ENCODE peak calls at places on chromosomes 13 and 19, in five cellular contexts. One of them, this sample, is unnamed.

GRCh38 chr19:51185069-51185867 is 39.6 kb upstream of the CD33 start:
- DNase-seq in suprapubic skin: no peak
- DNase-seq in tibial artery: no peak
- DNase-seq in fibroblast of mammary gland: no peak
- DNase-seq in cardiac fibroblast: no peak
- DNase-seq in this sample: no peak

GRCh38 chr13:20401958-20402856 is 123.5 kb downstream of the CRYL1 start:
- DNase-seq in suprapubic skin: no peak
- DNase-seq in tibial artery: no peak
- DNase-seq in fibroblast of mammary gland: peak; percentile 61
- DNase-seq in cardiac fibroblast: peak; percentile 44
- DNase-seq in this sample: peak; percentile 17

GRCh38 chr13:79987761-79988160 is 353.2 kb downstream of the SPRY2 start:
- DNase-seq in suprapubic skin: no peak
- DNase-seq in tibial artery: no peak
- DNase-seq in fibroblast of mammary gland: no peak
- DNase-seq in cardiac fibroblast: no peak
- DNase-seq in this sample: no peak

GRCh38 chr19:18418034-18418724 is 1.0 kb upstream of the SSBP4 start:
- DNase-seq in suprapubic skin: no peak
- DNase-seq in tibial artery: peak; percentile 62
- DNase-seq in fibroblast of mammary gland: no peak
- DNase-seq in cardiac fibroblast: no peak
- DNase-seq in this sample: peak; percentile 20

GRCh38 chr13:109951491-109951890 is 165.1 kb upstream of the IRS2 start:
- DNase-seq in suprapubic skin: no peak
- DNase-seq in tibial artery: no peak
- DNase-seq in fibroblast of mammary gland: no peak
- DNase-seq in cardiac fibroblast: no peak
- DNase-seq in this sample: no peak

GRCh38 chr13:20669162-20669561 is 34.3 kb upstream of the IL17D start:
- DNase-seq in suprapubic skin: no peak
- DNase-seq in tibial artery: no peak
- DNase-seq in fibroblast of mammary gland: no peak
- DNase-seq in cardiac fibroblast: no peak
- DNase-seq in this sample: no peak

GRCh38 chr19:18520848-18521691 is 800 bp downstream of the ELL start:
- DNase-seq in suprapubic skin: no peak
- DNase-seq in tibial artery: peak; percentile 59
- DNase-seq in fibroblast of mammary gland: no peak
- DNase-seq in cardiac fibroblast: no peak
- DNase-seq in this sample: no peak

GRCh38 chr13:111460548-111461444 is 140.4 kb downstream of the TEX29 start:
- DNase-seq in suprapubic skin: peak; percentile 54
- DNase-seq in tibial artery: no peak
- DNase-seq in fibroblast of mammary gland: peak; percentile 50
- DNase-seq in cardiac fibroblast: peak; percentile 67
- DNase-seq in this sample: peak; percentile 46

GRCh38 chr13:48317511-48317981 is 14.0 kb downstream of the RB1 start:
- DNase-seq in suprapubic skin: no peak
- DNase-seq in tibial artery: no peak
- DNase-seq in fibroblast of mammary gland: no peak
- DNase-seq in cardiac fibroblast: no peak
- DNase-seq in this sample: no peak

GRCh38 chr13:73200432-73200831 is 141.6 kb downstream of the KLF5 start:
- DNase-seq in suprapubic skin: no peak
- DNase-seq in tibial artery: no peak
- DNase-seq in fibroblast of mammary gland: peak; percentile 64
- DNase-seq in cardiac fibroblast: peak; percentile 49
- DNase-seq in this sample: peak; percentile 81

GRCh38 chr19:16442386-16443276 is 29.1 kb downstream of the EPS15L1 start:
- DNase-seq in suprapubic skin: no peak
- DNase-seq in tibial artery: no peak
- DNase-seq in fibroblast of mammary gland: no peak
- DNase-seq in cardiac fibroblast: no peak
- DNase-seq in this sample: no peak

GRCh38 chr19:10290876-10291553 is 1.3 kb downstream of the ICAM5 start:
- DNase-seq in suprapubic skin: no peak
- DNase-seq in tibial artery: no peak
- DNase-seq in fibroblast of mammary gland: no peak
- DNase-seq in cardiac fibroblast: peak; percentile 44
- DNase-seq in this sample: no peak

GRCh38 chr13:93309886-93310520 is 83.4 kb downstream of the GPC6 start:
- DNase-seq in suprapubic skin: no peak
- DNase-seq in tibial artery: no peak
- DNase-seq in fibroblast of mammary gland: peak; percentile 89
- DNase-seq in cardiac fibroblast: peak; percentile 87
- DNase-seq in this sample: peak; percentile 72

GRCh38 chr19:27691991-27692390 is 1521.0 kb downstream of the UQCRFS1 start:
- DNase-seq in suprapubic skin: no peak
- DNase-seq in tibial artery: no peak
- DNase-seq in fibroblast of mammary gland: no peak
- DNase-seq in cardiac fibroblast: no peak
- DNase-seq in this sample: no peak

GRCh38 chr13:111007209-111007608 is 92.3 kb upstream of the ANKRD10 start:
- DNase-seq in suprapubic skin: no peak
- DNase-seq in tibial artery: no peak
- DNase-seq in fibroblast of mammary gland: no peak
- DNase-seq in cardiac fibroblast: no peak
- DNase-seq in this sample: no peak

GRCh38 chr19:18893573-18894253 is 2.2 kb downstream of the CERS1 start:
- DNase-seq in suprapubic skin: no peak
- DNase-seq in tibial artery: no peak
- DNase-seq in fibroblast of mammary gland: no peak
- DNase-seq in cardiac fibroblast: no peak
- DNase-seq in this sample: no peak

GRCh38 chr13:46778879-46779278 is 18.1 kb downstream of the ESD start:
- DNase-seq in suprapubic skin: no peak
- DNase-seq in tibial artery: no peak
- DNase-seq in fibroblast of mammary gland: peak; percentile 41
- DNase-seq in cardiac fibroblast: peak; percentile 61
- DNase-seq in this sample: peak; percentile 66

GRCh38 chr13:57857945-57858344 is 226.4 kb downstream of the PCDH17 start:
- DNase-seq in suprapubic skin: no peak
- DNase-seq in tibial artery: no peak
- DNase-seq in fibroblast of mammary gland: no peak
- DNase-seq in cardiac fibroblast: peak; percentile 18
- DNase-seq in this sample: no peak

GRCh38 chr19:15015946-15016542 is 33.2 kb upstream of the CASP14 start:
- DNase-seq in suprapubic skin: no peak
- DNase-seq in tibial artery: no peak
- DNase-seq in fibroblast of mammary gland: peak; percentile 3
- DNase-seq in cardiac fibroblast: peak; percentile 18
- DNase-seq in this sample: no peak

GRCh38 chr13:100547805-100548204 is 40.8 kb downstream of the GGACT start:
- DNase-seq in suprapubic skin: no peak
- DNase-seq in tibial artery: no peak
- DNase-seq in fibroblast of mammary gland: no peak
- DNase-seq in cardiac fibroblast: no peak
- DNase-seq in this sample: peak; percentile 10

GRCh38 chr19:1133471-1133929 is 29.7 kb downstream of the GPX4 start:
- DNase-seq in suprapubic skin: no peak
- DNase-seq in tibial artery: no peak
- DNase-seq in fibroblast of mammary gland: peak; percentile 28
- DNase-seq in cardiac fibroblast: no peak
- DNase-seq in this sample: no peak

GRCh38 chr13:38969187-38969586 is 21.4 kb downstream of the STOML3 start:
- DNase-seq in suprapubic skin: no peak
- DNase-seq in tibial artery: no peak
- DNase-seq in fibroblast of mammary gland: no peak
- DNase-seq in cardiac fibroblast: no peak
- DNase-seq in this sample: no peak

GRCh38 chr13:38967446-38967845 is 23.2 kb downstream of the STOML3 start:
- DNase-seq in suprapubic skin: no peak
- DNase-seq in tibial artery: no peak
- DNase-seq in fibroblast of mammary gland: no peak
- DNase-seq in cardiac fibroblast: no peak
- DNase-seq in this sample: no peak

GRCh38 chr13:38965281-38965680 is 25.4 kb downstream of the STOML3 start:
- DNase-seq in suprapubic skin: no peak
- DNase-seq in tibial artery: no peak
- DNase-seq in fibroblast of mammary gland: no peak
- DNase-seq in cardiac fibroblast: no peak
- DNase-seq in this sample: no peak

GRCh38 chr13:38970380-38971051 is 20.1 kb downstream of the STOML3 start:
- DNase-seq in suprapubic skin: no peak
- DNase-seq in tibial artery: no peak
- DNase-seq in fibroblast of mammary gland: no peak
- DNase-seq in cardiac fibroblast: no peak
- DNase-seq in this sample: no peak
- TF ChIP-seq CTCF in suprapubic skin: no peak
- TF ChIP-seq CTCF in tibial artery: no peak
- TF ChIP-seq CTCF in fibroblast of mammary gland: no peak
- TF ChIP-seq CTCF in cardiac fibroblast: no peak
- TF ChIP-seq CTCF in this sample: no peak

GRCh38 chr19:5575553-5575952 is 7.8 kb upstream of the TINCR start:
- DNase-seq in suprapubic skin: no peak
- DNase-seq in tibial artery: no peak
- DNase-seq in fibroblast of mammary gland: no peak
- DNase-seq in cardiac fibroblast: no peak
- DNase-seq in this sample: no peak

GRCh38 chr19:5579697-5580096 is 11.9 kb upstream of the TINCR start:
- DNase-seq in suprapubic skin: no peak
- DNase-seq in tibial artery: no peak
- DNase-seq in fibroblast of mammary gland: no peak
- DNase-seq in cardiac fibroblast: no peak
- DNase-seq in this sample: no peak

GRCh38 chr19:5579286-5579685 is 11.5 kb upstream of the TINCR start:
- DNase-seq in suprapubic skin: no peak
- DNase-seq in tibial artery: no peak
- DNase-seq in fibroblast of mammary gland: no peak
- DNase-seq in cardiac fibroblast: no peak
- DNase-seq in this sample: no peak

GRCh38 chr19:5580116-5580515 is 12.4 kb upstream of the TINCR start:
- DNase-seq in suprapubic skin: no peak
- DNase-seq in tibial artery: no peak
- DNase-seq in fibroblast of mammary gland: no peak
- DNase-seq in cardiac fibroblast: no peak
- DNase-seq in this sample: no peak

GRCh38 chr19:5578094-5578846 is 10.5 kb upstream of the TINCR start:
- DNase-seq in suprapubic skin: no peak
- DNase-seq in tibial artery: no peak
- DNase-seq in fibroblast of mammary gland: peak; percentile 48
- DNase-seq in cardiac fibroblast: peak; percentile 43
- DNase-seq in this sample: peak; percentile 48
- H3K4me3 ChIP-seq in suprapubic skin: peak overlapping the region; percentile 19
- H3K4me3 ChIP-seq in tibial artery: no peak overlapping the region
- H3K4me3 ChIP-seq in fibroblast of mammary gland: no peak overlapping the region
- H3K4me3 ChIP-seq in cardiac fibroblast: no peak overlapping the region
- H3K4me3 ChIP-seq in this sample: peak overlapping the region; percentile 6

DNA sequence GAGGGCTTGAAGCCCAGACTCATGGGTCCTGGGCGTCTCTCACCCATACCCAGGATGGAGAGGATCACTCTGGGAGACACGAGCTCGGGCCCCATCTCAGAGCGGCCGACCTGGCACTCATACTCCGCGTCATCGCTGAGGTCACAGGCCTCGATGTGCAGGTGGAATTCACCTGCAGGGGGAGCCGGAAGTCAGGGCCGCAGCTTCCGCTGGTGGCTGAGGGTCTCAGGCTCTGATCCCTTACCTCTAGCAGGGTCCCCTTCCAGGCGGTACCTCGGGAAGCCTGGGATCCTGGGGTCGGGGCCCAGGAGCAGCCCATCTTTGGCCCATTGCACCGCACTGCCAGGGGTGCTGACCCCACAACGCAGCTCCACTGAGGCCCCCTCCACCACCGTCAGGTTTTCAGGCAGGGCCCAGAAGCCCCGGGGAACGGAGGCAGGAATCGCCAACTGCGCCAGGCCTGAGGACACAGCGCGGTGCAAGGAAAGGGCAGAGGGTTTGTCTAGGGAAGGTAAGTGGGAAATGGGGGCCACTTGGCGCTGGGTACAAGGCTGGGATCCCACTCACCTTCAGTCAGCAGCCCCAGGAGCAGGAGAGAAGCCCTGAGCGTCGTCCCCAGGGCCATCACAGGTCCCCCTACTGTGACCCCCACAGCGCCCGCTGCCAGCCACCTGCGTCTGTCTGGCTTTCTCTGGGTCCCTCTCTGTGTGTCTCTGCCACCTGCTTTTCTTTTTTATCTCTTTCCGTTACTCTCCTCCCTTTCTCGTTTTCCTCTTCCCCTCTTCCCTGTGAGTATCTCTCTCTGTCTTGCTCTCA is 883 bp downstream of the NPHS1 start:
- DNase-seq in suprapubic skin: no peak
- DNase-seq in tibial artery: no peak
- DNase-seq in fibroblast of mammary gland: no peak
- DNase-seq in cardiac fibroblast: no peak
- DNase-seq in this sample: no peak
- TF ChIP-seq CTCF in suprapubic skin: no peak
- TF ChIP-seq CTCF in tibial artery: no peak
- TF ChIP-seq CTCF in fibroblast of mammary gland: no peak
- TF ChIP-seq CTCF in cardiac fibroblast: no peak
- TF ChIP-seq CTCF in this sample: no peak

GRCh38 chr19:40596608-40597328 is 4.4 kb upstream of the LTBP4 start:
- DNase-seq in suprapubic skin: no peak
- DNase-seq in tibial artery: peak; percentile 66
- DNase-seq in fibroblast of mammary gland: peak; percentile 53
- DNase-seq in cardiac fibroblast: peak; percentile 63
- DNase-seq in this sample: peak; percentile 49

GRCh38 chr19:40599331-40600085 is 1.7 kb upstream of the LTBP4 start:
- DNase-seq in suprapubic skin: no peak
- DNase-seq in tibial artery: peak; percentile 45
- DNase-seq in fibroblast of mammary gland: no peak
- DNase-seq in cardiac fibroblast: no peak
- DNase-seq in this sample: no peak

GRCh38 chr19:40597329-40597838 is 3.8 kb upstream of the LTBP4 start:
- DNase-seq in suprapubic skin: no peak
- DNase-seq in tibial artery: no peak
- DNase-seq in fibroblast of mammary gland: no peak
- DNase-seq in cardiac fibroblast: no peak
- DNase-seq in this sample: no peak

GRCh38 chr19:40598918-40599307 is 2.3 kb upstream of the LTBP4 start:
- DNase-seq in suprapubic skin: no peak
- DNase-seq in tibial artery: no peak
- DNase-seq in fibroblast of mammary gland: no peak
- DNase-seq in cardiac fibroblast: no peak
- DNase-seq in this sample: no peak

DNA sequence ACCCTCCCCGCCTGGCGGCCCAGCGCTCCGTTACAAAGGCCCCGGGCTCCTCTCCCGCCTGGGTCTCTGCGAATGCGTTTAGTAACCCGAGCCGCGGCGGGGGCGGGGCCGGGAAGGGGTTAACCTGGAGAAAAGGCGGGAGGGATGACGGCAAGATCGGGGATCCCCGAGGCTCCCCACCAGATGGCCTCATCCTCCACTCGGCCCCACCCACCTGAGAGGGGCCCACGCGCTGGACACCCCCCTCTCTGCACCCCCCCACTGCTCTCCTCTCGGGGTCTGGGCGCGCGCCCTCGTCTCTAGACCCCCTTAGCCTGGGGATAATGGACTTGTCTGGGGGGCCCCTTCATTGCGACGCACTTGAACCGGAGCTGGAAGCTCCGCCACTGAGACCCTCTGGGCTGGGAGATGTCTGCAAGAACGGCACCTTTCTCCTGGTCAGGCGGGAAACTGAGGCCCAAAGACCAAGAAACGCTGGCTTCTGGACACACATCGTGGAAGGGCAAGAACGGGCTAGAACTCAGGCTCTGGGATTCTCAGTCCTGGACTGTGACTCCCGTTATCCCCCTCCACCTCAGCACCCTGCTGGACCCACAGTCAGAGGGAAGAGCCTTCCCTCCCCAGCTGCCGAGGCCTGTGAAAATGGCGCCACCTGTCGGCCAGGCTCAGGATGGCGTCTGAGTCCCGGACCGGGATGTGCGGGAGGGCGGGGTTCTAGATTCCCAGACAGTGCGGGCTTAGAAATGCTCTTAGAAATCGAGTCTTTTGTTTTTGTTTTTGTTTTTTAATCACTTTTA is 2.9 kb upstream of the LTBP4 start:
- DNase-seq in suprapubic skin: peak; percentile 95
- DNase-seq in tibial artery: peak; percentile 88
- DNase-seq in fibroblast of mammary gland: peak; percentile 82
- DNase-seq in cardiac fibroblast: peak; percentile 87
- DNase-seq in this sample: peak; percentile 87
- H3K4me3 ChIP-seq in suprapubic skin: no peak overlapping the region
- H3K4me3 ChIP-seq in tibial artery: no peak overlapping the region
- H3K4me3 ChIP-seq in fibroblast of mammary gland: peak overlapping the region; percentile 49
- H3K4me3 ChIP-seq in cardiac fibroblast: peak overlapping the region; percentile 32
- H3K4me3 ChIP-seq in this sample: peak overlapping the region; percentile 65